ENCODE peak calls at places on chromosomes 13 and 19, in eight cellular contexts. One of them, this sample, is unnamed.

GRCh38 chr19:28785961-28786360 is 427.0 kb downstream of the UQCRFS1 start:
- DNase-seq in heart right ventricle: no peak
- DNase-seq in stomach: no peak
- DNase-seq in A549: no peak
- DNase-seq in thoracic aorta: no peak
- DNase-seq in dorsolateral prefrontal cortex: no peak
- DNase-seq in tibial nerve: no peak
- DNase-seq in IMR-90: no peak
- DNase-seq in this sample: no peak

GRCh38 chr13:48497669-48498068 is 35.2 kb downstream of the RCBTB2 start:
- DNase-seq in thoracic aorta: no peak
- DNase-seq in A549: no peak
- DNase-seq in tibial nerve: no peak
- DNase-seq in dorsolateral prefrontal cortex: no peak
- DNase-seq in stomach: no peak
- DNase-seq in heart right ventricle: no peak
- DNase-seq in IMR-90: no peak
- DNase-seq in this sample: no peak

GRCh38 chr13:111232191-111232590 is 88.3 kb upstream of the TEX29 start:
- DNase-seq in thoracic aorta: no peak
- DNase-seq in IMR-90: no peak
- DNase-seq in dorsolateral prefrontal cortex: no peak
- DNase-seq in A549: no peak
- DNase-seq in stomach: no peak
- DNase-seq in heart right ventricle: no peak
- DNase-seq in tibial nerve: no peak
- DNase-seq in this sample: no peak

GRCh38 chr19:1491849-1492170 is 829 bp downstream of the REEP6 start:
- DNase-seq in IMR-90: no peak
- DNase-seq in dorsolateral prefrontal cortex: no peak
- DNase-seq in thoracic aorta: no peak
- DNase-seq in heart right ventricle: no peak
- DNase-seq in A549: no peak
- DNase-seq in stomach: no peak
- DNase-seq in tibial nerve: no peak
- DNase-seq in this sample: no peak

GRCh38 chr13:112616586-112617381 is 28.8 kb upstream of the TUBGCP3 start:
- DNase-seq in tibial nerve: no peak
- DNase-seq in thoracic aorta: no peak
- DNase-seq in heart right ventricle: peak; percentile 22
- DNase-seq in A549: peak; percentile 51
- DNase-seq in stomach: no peak
- DNase-seq in dorsolateral prefrontal cortex: no peak
- DNase-seq in IMR-90: peak; percentile 52
- DNase-seq in this sample: no peak

GRCh38 chr13:97250560-97250959 is 28.4 kb downstream of the MBNL2 start:
- DNase-seq in thoracic aorta: no peak
- DNase-seq in A549: no peak
- DNase-seq in stomach: no peak
- DNase-seq in tibial nerve: no peak
- DNase-seq in heart right ventricle: no peak
- DNase-seq in dorsolateral prefrontal cortex: no peak
- DNase-seq in IMR-90: no peak
- DNase-seq in this sample: no peak

GRCh38 chr13:32159147-32159869 is 127.7 kb downstream of the FRY start:
- DNase-seq in heart right ventricle: peak; percentile 69
- DNase-seq in A549: no peak
- DNase-seq in thoracic aorta: no peak
- DNase-seq in IMR-90: peak; percentile 45
- DNase-seq in dorsolateral prefrontal cortex: no peak
- DNase-seq in tibial nerve: no peak
- DNase-seq in stomach: no peak
- DNase-seq in this sample: no peak

GRCh38 chr13:43374621-43375020 is 351.2 kb downstream of the DNAJC15 start:
- DNase-seq in A549: no peak
- DNase-seq in IMR-90: peak; percentile 64
- DNase-seq in stomach: no peak
- DNase-seq in tibial nerve: no peak
- DNase-seq in dorsolateral prefrontal cortex: no peak
- DNase-seq in thoracic aorta: no peak
- DNase-seq in heart right ventricle: no peak
- DNase-seq in this sample: no peak

GRCh38 chr13:110471833-110472162 is 89.7 kb downstream of the RAB20 start:
- DNase-seq in IMR-90: peak; percentile 37
- DNase-seq in thoracic aorta: no peak
- DNase-seq in stomach: peak; percentile 35
- DNase-seq in A549: no peak
- DNase-seq in heart right ventricle: peak; percentile 68
- DNase-seq in dorsolateral prefrontal cortex: no peak
- DNase-seq in tibial nerve: peak; percentile 53
- DNase-seq in this sample: no peak

GRCh38 chr19:33241530-33242101 is 16.0 kb upstream of the SLC7A10 start:
- DNase-seq in heart right ventricle: peak; percentile 29
- DNase-seq in dorsolateral prefrontal cortex: no peak
- DNase-seq in thoracic aorta: no peak
- DNase-seq in A549: peak; percentile 45
- DNase-seq in stomach: peak; percentile 31
- DNase-seq in IMR-90: no peak
- DNase-seq in tibial nerve: no peak
- DNase-seq in this sample: no peak

GRCh38 chr13:91576590-91576989 is 178.2 kb downstream of the GPC5 start:
- DNase-seq in heart right ventricle: no peak
- DNase-seq in dorsolateral prefrontal cortex: no peak
- DNase-seq in IMR-90: no peak
- DNase-seq in stomach: no peak
- DNase-seq in A549: peak; percentile 3
- DNase-seq in thoracic aorta: no peak
- DNase-seq in tibial nerve: no peak
- DNase-seq in this sample: no peak

GRCh38 chr13:43994999-43995859 is 115.5 kb downstream of the LACC1 start:
- DNase-seq in thoracic aorta: no peak
- DNase-seq in stomach: no peak
- DNase-seq in tibial nerve: no peak
- DNase-seq in A549: no peak
- DNase-seq in heart right ventricle: no peak
- DNase-seq in IMR-90: no peak
- DNase-seq in dorsolateral prefrontal cortex: no peak
- DNase-seq in this sample: no peak

GRCh38 chr19:17420267-17420924 is 549 bp downstream of the MVB12A start:
- DNase-seq in dorsolateral prefrontal cortex: peak; percentile 8
- DNase-seq in A549: peak; percentile 46
- DNase-seq in IMR-90: no peak
- DNase-seq in tibial nerve: peak; percentile 12
- DNase-seq in thoracic aorta: no peak
- DNase-seq in heart right ventricle: peak; percentile 34
- DNase-seq in stomach: peak; percentile 35
- DNase-seq in this sample: no peak

GRCh38 chr13:87942204-87942603 is 271.0 kb downstream of the SLITRK5 start:
- DNase-seq in thoracic aorta: no peak
- DNase-seq in tibial nerve: no peak
- DNase-seq in IMR-90: no peak
- DNase-seq in dorsolateral prefrontal cortex: no peak
- DNase-seq in A549: no peak
- DNase-seq in stomach: no peak
- DNase-seq in heart right ventricle: no peak
- DNase-seq in this sample: no peak
- H3K27ac ChIP-seq in thoracic aorta: no peak overlapping the region
- H3K27ac ChIP-seq in tibial nerve: no peak overlapping the region
- H3K27ac ChIP-seq in IMR-90: no peak overlapping the region
- H3K27ac ChIP-seq in dorsolateral prefrontal cortex: no peak overlapping the region
- H3K27ac ChIP-seq in A549: no peak overlapping the region
- H3K27ac ChIP-seq in stomach: no peak overlapping the region
- H3K27ac ChIP-seq in heart right ventricle: no peak overlapping the region
- H3K27ac ChIP-seq in this sample: no peak overlapping the region

DNA sequence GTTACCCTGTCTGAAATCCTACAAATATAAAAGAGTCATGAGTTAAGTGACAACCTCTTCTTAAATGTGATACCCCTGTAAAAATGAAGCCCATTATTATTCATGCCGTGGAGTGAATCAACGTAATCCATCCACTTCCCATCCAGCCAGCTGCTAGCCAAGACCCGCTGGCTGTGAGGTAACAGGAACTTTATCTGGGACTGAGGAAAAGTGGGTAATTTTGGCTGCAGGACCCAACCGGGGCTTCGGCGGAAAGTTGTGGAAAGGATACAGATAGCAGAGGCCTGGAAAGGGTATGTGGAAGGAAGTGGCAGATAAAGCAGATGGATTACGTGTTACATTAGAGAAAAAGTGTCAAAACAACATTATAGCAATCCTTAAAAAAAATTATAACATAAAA is 48.4 kb downstream of the SLC7A1 start:
- DNase-seq in IMR-90: peak; percentile 27
- DNase-seq in stomach: no peak
- DNase-seq in A549: no peak
- DNase-seq in dorsolateral prefrontal cortex: no peak
- DNase-seq in thoracic aorta: no peak
- DNase-seq in tibial nerve: no peak
- DNase-seq in heart right ventricle: peak; percentile 36
- DNase-seq in this sample: no peak
- H3K27ac ChIP-seq in IMR-90: no peak overlapping the region
- H3K27ac ChIP-seq in stomach: no peak overlapping the region
- H3K27ac ChIP-seq in A549: no peak overlapping the region
- H3K27ac ChIP-seq in dorsolateral prefrontal cortex: no peak overlapping the region
- H3K27ac ChIP-seq in thoracic aorta: no peak overlapping the region
- H3K27ac ChIP-seq in tibial nerve: no peak overlapping the region
- H3K27ac ChIP-seq in heart right ventricle: peak overlapping the region; percentile 4
- H3K27ac ChIP-seq in this sample: no peak overlapping the region

DNA sequence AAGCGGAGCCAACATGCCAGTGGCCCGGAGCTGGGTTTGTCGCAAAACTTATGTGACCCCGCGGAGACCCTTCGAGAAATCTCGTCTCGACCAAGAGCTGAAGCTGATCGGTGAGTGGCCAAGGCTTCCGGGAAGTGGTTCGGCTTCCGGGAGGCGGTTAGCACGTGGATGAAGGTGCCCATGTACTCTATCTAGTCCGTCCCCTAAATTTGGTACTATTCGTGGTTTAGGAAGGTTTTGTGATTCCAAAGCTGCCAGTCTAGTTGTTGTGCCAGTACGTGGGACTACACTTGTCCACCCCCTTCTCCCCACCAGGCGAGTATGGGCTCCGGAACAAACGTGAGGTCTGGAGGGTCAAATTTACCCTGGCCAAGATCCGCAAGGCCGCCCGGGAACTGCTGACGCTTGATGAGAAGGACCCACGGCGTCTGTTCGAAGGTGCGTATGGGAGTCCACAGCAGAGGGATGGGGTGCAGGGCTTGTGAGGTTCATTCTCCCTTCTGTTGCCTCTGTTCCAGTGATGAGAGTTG is 579 bp downstream of the RPS9 start:
- DNase-seq in tibial nerve: no peak
- DNase-seq in dorsolateral prefrontal cortex: no peak
- DNase-seq in heart right ventricle: no peak
- DNase-seq in A549: no peak
- DNase-seq in stomach: no peak
- DNase-seq in thoracic aorta: no peak
- DNase-seq in IMR-90: no peak
- DNase-seq in this sample: no peak
- H3K27ac ChIP-seq in tibial nerve: peak overlapping the region; percentile 93
- H3K27ac ChIP-seq in dorsolateral prefrontal cortex: peak overlapping the region; percentile 97
- H3K27ac ChIP-seq in heart right ventricle: peak overlapping the region; percentile 95
- H3K27ac ChIP-seq in A549: peak overlapping the region; percentile 92
- H3K27ac ChIP-seq in stomach: peak overlapping the region; percentile 91
- H3K27ac ChIP-seq in thoracic aorta: peak overlapping the region; percentile 87
- H3K27ac ChIP-seq in IMR-90: peak overlapping the region; percentile 92
- H3K27ac ChIP-seq in this sample: peak overlapping the region; percentile 89

GRCh38 chr13:21541271-21541670 is 62.7 kb downstream of the MICU2 start:
- DNase-seq in A549: no peak
- DNase-seq in thoracic aorta: no peak
- DNase-seq in dorsolateral prefrontal cortex: no peak
- DNase-seq in heart right ventricle: no peak
- DNase-seq in tibial nerve: no peak
- DNase-seq in stomach: no peak
- DNase-seq in IMR-90: no peak
- DNase-seq in this sample: no peak
- H3K27ac ChIP-seq in A549: no peak overlapping the region
- H3K27ac ChIP-seq in thoracic aorta: no peak overlapping the region
- H3K27ac ChIP-seq in dorsolateral prefrontal cortex: no peak overlapping the region
- H3K27ac ChIP-seq in heart right ventricle: no peak overlapping the region
- H3K27ac ChIP-seq in tibial nerve: no peak overlapping the region
- H3K27ac ChIP-seq in stomach: no peak overlapping the region
- H3K27ac ChIP-seq in IMR-90: no peak overlapping the region
- H3K27ac ChIP-seq in this sample: no peak overlapping the region

GRCh38 chr13:98989469-98990235 is 11.8 kb upstream of the DOCK9 start:
- DNase-seq in A549: no peak
- DNase-seq in IMR-90: no peak
- DNase-seq in stomach: no peak
- DNase-seq in thoracic aorta: no peak
- DNase-seq in heart right ventricle: no peak
- DNase-seq in tibial nerve: no peak
- DNase-seq in dorsolateral prefrontal cortex: no peak
- DNase-seq in this sample: no peak
- H3K27ac ChIP-seq in A549: no peak overlapping the region
- H3K27ac ChIP-seq in IMR-90: no peak overlapping the region
- H3K27ac ChIP-seq in stomach: no peak overlapping the region
- H3K27ac ChIP-seq in thoracic aorta: no peak overlapping the region
- H3K27ac ChIP-seq in heart right ventricle: no peak overlapping the region
- H3K27ac ChIP-seq in tibial nerve: no peak overlapping the region
- H3K27ac ChIP-seq in dorsolateral prefrontal cortex: no peak overlapping the region
- H3K27ac ChIP-seq in this sample: no peak overlapping the region

This sample was measured in CD4-positive, alpha-beta memory T cell.